ENCODE peak calls at places on chromosomes 6 and 20, in four cellular contexts. B is C1 segment of cervical spinal cord, O is SW 1271, X is HTR-8/SVneo. P is an unnamed sample.
A peak's percentile ranks its signal among the peaks of the same experiment; 100 is the strongest.

GRCh38 chr6:145963216-145964068 is 716 bp downstream of the SHPRH start:
- DNase-seq in O (no peak), B (no peak), X (peak; percentile 9), P (peak; percentile 1)

GRCh38 chr6:119323926-119324325 is 25.6 kb downstream of the MAN1A1 start:
- DNase-seq in X (no peak), B (no peak), O (no peak), P (no peak)

GRCh38 chr6:147826698-147827097 is 318.2 kb downstream of the SAMD5 start:
- DNase-seq in O (no peak), B (no peak), X (no peak), P (no peak)

GRCh38 chr6:107539409-107539808 is 49.5 kb downstream of the SOBP start:
- DNase-seq in B (no peak), X (no peak), O (no peak), P (no peak)

GRCh38 chr6:126657556-126658129 is 317.7 kb downstream of the CENPW start:
- DNase-seq in X (no peak), O (no peak), B (no peak), P (peak; percentile 39)

GRCh38 chr20:62818592-62819493 is 2.0 kb downstream of the COL9A3 start:
- DNase-seq in X (peak; percentile 96), B (peak; percentile 65), O (no peak), P (no peak)

GRCh38 chr20:54323227-54323734 is 115.4 kb downstream of the PFDN4 start:
- DNase-seq in B (no peak), O (no peak), X (no peak), P (no peak)

GRCh38 chr6:3841711-3842565 is 7.2 kb upstream of the FAM50B start:
- DNase-seq in B (no peak), O (no peak), X (no peak), P (no peak)

GRCh38 chr6:146224988-146225387 is 196.1 kb downstream of the GRM1 start:
- DNase-seq in O (no peak), B (no peak), X (no peak), P (no peak)

GRCh38 chr20:14055127-14055742 is 59.9 kb downstream of the MACROD2 start:
- DNase-seq in O (no peak), B (no peak), X (peak; percentile 20), P (peak; percentile 48)

GRCh38 chr6:158040804-158041347 is 59.2 kb downstream of the SYNJ2 start:
- DNase-seq in O (no peak), X (no peak), B (no peak), P (no peak)

GRCh38 chr20:4509825-4510522 is 211.7 kb upstream of the PRND start:
- DNase-seq in B (no peak), O (no peak), X (no peak), P (no peak)

GRCh38 chr6:26552205-26552604 is 14.0 kb downstream of the HMGN4 start:
- DNase-seq in X (no peak), B (no peak), O (no peak), P (no peak)

GRCh38 chr6:131776986-131777385 is 30.8 kb upstream of the ENPP1 start:
- DNase-seq in O (no peak), X (no peak), B (no peak), P (no peak)

GRCh38 chr6:136228811-136229210 is 21.3 kb downstream of the MTFR2 start:
- DNase-seq in B (no peak), X (no peak), O (no peak), P (no peak)

GRCh38 chr6:36852481-36853147 is 13.4 kb upstream of the CPNE5 start:
- DNase-seq in X (peak; percentile 51), B (no peak), O (no peak), P (no peak)

GRCh38 chr6:119445666-119446622 is 96.4 kb upstream of the MAN1A1 start:
- DNase-seq in B (no peak), X (no peak), O (no peak), P (no peak)

GRCh38 chr6:44653761-44654218 is 266.3 kb downstream of the CDC5L start:
- DNase-seq in B (no peak), O (no peak), X (no peak), P (no peak)

GRCh38 chr6:48472535-48472934 is 361.5 kb upstream of the PTCHD4 start:
- DNase-seq in X (no peak), O (no peak), B (no peak), P (no peak)

GRCh38 chr20:48769111-48769879 is 58.5 kb downstream of the PREX1 start:
- DNase-seq in B (no peak), O (no peak), X (no peak), P (no peak)

GRCh38 chr6:128482642-128483041 is 37.8 kb downstream of the PTPRK start:
- DNase-seq in O (no peak), B (no peak), X (no peak), P (no peak)

GRCh38 chr6:53593001-53593488 is 48.1 kb upstream of the GCLC start:
- DNase-seq in B (no peak), X (no peak), O (no peak), P (no peak)

GRCh38 chr6:85458782-85459181 is 8.9 kb downstream of the NT5E start:
- DNase-seq in X (no peak), B (no peak), O (peak; percentile 42), P (no peak)

GRCh38 chr6:139839506-139840156 is 465.2 kb upstream of the CITED2 start:
- DNase-seq in X (no peak), O (no peak), B (peak; percentile 25), P (no peak)